ENCODE peak calls at places on chromosomes 5 and 9, in four cellular contexts. G, Z, W and E are unnamed samples.

GRCh38 chr9:127074561-127075548 is 47.6 kb downstream of the ANGPTL2 start:
- DNase-seq in G (no peak), Z (no peak), W (no peak), E (no peak)

GRCh38 chr5:6686916-6687409 is 26.3 kb upstream of the TENT4A start:
- DNase-seq in G (no peak), Z (peak; percentile 69), W (peak; percentile 51), E (no peak)

GRCh38 chr9:14356376-14356775 is 42.4 kb upstream of the NFIB start:
- DNase-seq in G (no peak), Z (no peak), W (no peak), E (no peak)

GRCh38 chr5:143405063-143405746 is 1.7 kb upstream of the NR3C1 start:
- DNase-seq in G (peak; percentile 89), Z (peak; percentile 78), W (peak; percentile 80), E (peak; percentile 82)

GRCh38 chr5:176647870-176648466 is 684 bp downstream of the TSPAN17 start:
- DNase-seq in G (peak; percentile 66), Z (peak; percentile 16), W (peak; percentile 17), E (peak; percentile 65)

GRCh38 chr5:96330532-96331140 is 102.4 kb downstream of the PCSK1 start:
- DNase-seq in G (no peak), Z (no peak), W (no peak), E (no peak)

GRCh38 chr5:7364226-7364875 is 31.6 kb upstream of the ADCY2 start:
- DNase-seq in G (no peak), Z (no peak), W (peak; percentile 67), E (no peak)

GRCh38 chr5:36305571-36306326 is 4.0 kb upstream of the RANBP3L start:
- DNase-seq in G (peak; percentile 55), Z (peak; percentile 71), W (peak; percentile 40), E (peak; percentile 40)

GRCh38 chr5:166436857-166437256 is 1854.6 kb upstream of the WWC1 start:
- DNase-seq in G (no peak), Z (no peak), W (peak; percentile 41), E (no peak)

GRCh38 chr9:19922476-19923118 is 133.8 kb upstream of the SLC24A2 start:
- DNase-seq in G (no peak), Z (peak; percentile 66), W (peak; percentile 38), E (peak; percentile 70)

GRCh38 chr5:176597417-176598389 is 12.3 kb downstream of the GPRIN1 start:
- DNase-seq in G (no peak), Z (no peak), W (no peak), E (no peak)

GRCh38 chr9:119726035-119726434 is 356.8 kb upstream of the BRINP1 start:
- DNase-seq in G (no peak), Z (no peak), W (no peak), E (no peak)

GRCh38 chr5:61635271-61635670 is 303.2 kb downstream of the ZSWIM6 start:
- DNase-seq in G (no peak), Z (no peak), W (no peak), E (no peak)

GRCh38 chr5:177474845-177475562 is 1.6 kb upstream of the DBN1 start:
- DNase-seq in G (no peak), Z (no peak), W (peak; percentile 47), E (no peak)

GRCh38 chr5:179287071-179287470 is 58.2 kb downstream of the ADAMTS2 start:
- DNase-seq in G (no peak), Z (no peak), W (no peak), E (peak; percentile 16)

GRCh38 chr5:57302164-57302563 is 128.3 kb downstream of the GPBP1 start:
- DNase-seq in G (no peak), Z (peak; percentile 48), W (peak; percentile 60), E (no peak)
- TF ChIP-seq CTCF in G (no peak), Z (no peak), W (no peak), E (no peak)

DNA sequence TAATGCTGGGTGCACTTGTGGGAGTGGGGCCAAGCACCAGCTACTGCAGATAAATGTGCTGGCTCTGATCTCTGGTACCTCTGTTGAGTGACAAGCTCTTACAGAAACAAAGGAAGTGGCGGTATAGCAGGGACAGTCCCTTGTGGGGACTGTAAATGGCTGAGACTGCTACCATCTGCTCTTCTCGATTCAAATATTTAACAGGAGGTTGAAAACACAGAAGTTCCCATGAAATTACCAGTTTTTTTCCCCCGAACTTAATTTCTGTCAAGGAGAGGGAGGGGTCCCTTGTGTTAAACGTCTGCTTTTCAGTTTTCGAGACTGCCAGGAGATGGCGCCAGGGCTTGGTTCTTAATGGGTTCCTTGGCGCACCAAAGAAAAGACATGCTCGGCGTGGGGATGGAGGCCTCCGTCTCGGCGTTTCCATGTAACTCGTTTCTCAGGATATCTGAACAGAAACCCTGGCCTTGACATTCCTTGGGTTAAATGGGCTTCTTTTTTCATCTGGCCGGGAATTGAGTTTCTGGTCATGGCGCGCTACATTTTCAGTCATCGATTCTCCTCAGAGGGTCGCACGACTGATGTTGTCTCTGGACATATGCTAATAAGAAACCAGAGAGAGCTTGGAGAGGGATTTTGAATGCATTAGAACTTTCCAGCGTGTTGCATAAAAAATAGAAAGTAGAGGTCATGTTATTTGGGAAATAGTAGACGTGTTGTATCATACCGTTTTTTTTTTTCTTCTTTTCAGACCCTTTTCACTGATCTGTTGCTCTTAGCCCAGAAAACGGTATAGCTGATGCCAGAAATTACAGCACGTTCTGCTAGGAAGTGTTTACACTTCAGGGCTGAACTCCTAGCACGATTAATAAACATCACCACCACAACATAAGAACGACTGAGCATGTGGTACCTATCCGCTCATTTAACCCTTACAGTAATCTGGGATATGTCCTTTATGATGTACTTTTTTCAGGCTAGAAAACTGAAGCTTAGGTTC is 64.0 kb downstream of the CARTPT start:
- DNase-seq in G (peak; percentile 79), Z (peak; percentile 88), W (peak; percentile 66), E (peak; percentile 82)
- H3K4me3 ChIP-seq in G (peak overlapping the region; percentile 30), Z (peak overlapping the region; percentile 1), W (peak overlapping the region; percentile 31), E (peak overlapping the region; percentile 23)

DNA sequence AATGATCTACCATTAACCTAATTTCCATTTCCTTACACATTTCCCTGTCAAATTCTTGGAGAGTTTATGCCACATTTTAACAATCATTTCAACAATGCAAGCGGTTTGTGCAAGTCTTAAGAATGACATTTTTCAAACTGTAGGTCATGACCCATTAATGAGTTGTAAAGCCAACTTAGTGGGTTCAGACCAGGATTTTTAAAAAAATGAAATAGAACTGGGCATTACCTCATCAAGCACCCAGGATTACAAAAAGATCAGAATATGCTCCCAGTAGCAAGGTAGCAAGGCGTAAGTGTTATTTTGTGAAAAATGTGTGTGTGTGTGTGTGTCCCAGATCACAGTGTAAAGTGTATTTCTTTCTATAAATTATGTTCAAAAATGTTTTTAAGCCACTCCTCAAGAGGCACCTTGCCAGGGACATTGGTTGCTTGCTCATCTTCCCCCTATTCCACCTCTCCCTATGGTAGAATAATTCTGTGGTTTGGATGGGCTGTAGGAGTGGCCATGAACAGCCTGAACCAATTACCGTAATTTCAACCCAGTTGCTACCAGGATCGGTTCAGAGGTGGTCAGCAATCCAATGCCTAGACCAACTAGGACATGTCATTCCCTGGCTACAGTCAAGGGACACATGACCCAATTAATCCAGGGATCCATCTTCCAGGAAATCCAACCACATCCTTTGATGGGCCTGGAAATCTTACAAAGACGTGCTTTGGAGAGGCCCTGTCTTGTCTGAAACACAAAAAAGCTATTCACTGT is 14.4 kb upstream of the TGFBR1 start:
- DNase-seq in G (no peak), Z (no peak), W (peak; percentile 77), E (no peak)
- TF ChIP-seq CTCF in G (no peak), Z (no peak), W (no peak), E (no peak)

GRCh38 chr5:171416160-171417049 is 3.0 kb upstream of the FGF18 start:
- DNase-seq in G (no peak), Z (no peak), W (no peak), E (no peak)

GRCh38 chr5:171420429-171421231 is 1.2 kb downstream of the FGF18 start:
- DNase-seq in G (no peak), Z (peak; percentile 95), W (peak; percentile 92), E (peak; percentile 79)

GRCh38 chr5:171418982-171419662 is at the start of gene FGF18:
- DNase-seq in G (no peak), Z (peak; percentile 51), W (peak; percentile 79), E (peak; percentile 49)

GRCh38 chr5:171419663-171420428 is 399 bp downstream of the FGF18 start:
- DNase-seq in G (no peak), Z (no peak), W (peak; percentile 50), E (peak; percentile 33)

GRCh38 chr5:171418316-171418981 is 998 bp upstream of the FGF18 start:
- DNase-seq in G (peak; percentile 76), Z (peak; percentile 82), W (peak; percentile 78), E (peak; percentile 75)
- H3K4me3 ChIP-seq in G (peak overlapping the region; percentile 41), Z (peak overlapping the region; percentile 49), W (peak overlapping the region; percentile 64), E (no peak overlapping the region)

GRCh38 chr5:34521628-34522290 is 134.4 kb upstream of the RAI14 start:
- DNase-seq in G (no peak), Z (no peak), W (no peak), E (no peak)

GRCh38 chr5:34522599-34523381 is 133.3 kb upstream of the RAI14 start:
- DNase-seq in G (peak; percentile 62), Z (peak; percentile 93), W (peak; percentile 85), E (peak; percentile 89)

GRCh38 chr5:34524123-34524522 is 132.0 kb upstream of the RAI14 start:
- DNase-seq in G (no peak), Z (peak; percentile 75), W (peak; percentile 76), E (no peak)

GRCh38 chr5:34525761-34526160 is 130.4 kb upstream of the RAI14 start:
- DNase-seq in G (no peak), Z (no peak), W (no peak), E (no peak)

GRCh38 chr5:34523382-34523716 is 132.8 kb upstream of the RAI14 start:
- DNase-seq in G (no peak), Z (no peak), W (no peak), E (no peak)
- TF ChIP-seq CTCF in G (no peak), Z (no peak), W (no peak), E (no peak)

GRCh38 chr9:78296208-78296892 is 575 bp upstream of the PSAT1 start:
- DNase-seq in G (no peak), Z (peak; percentile 57), W (peak; percentile 56), E (peak; percentile 43)

GRCh38 chr9:78300209-78300608 is 3.3 kb downstream of the PSAT1 start:
- DNase-seq in G (no peak), Z (no peak), W (no peak), E (no peak)

GRCh38 chr9:78297672-78297961 is 692 bp downstream of the PSAT1 start:
- DNase-seq in G (no peak), Z (no peak), W (no peak), E (no peak)

GRCh38 chr9:78296893-78297671 is at the start of gene PSAT1:
- DNase-seq in G (peak; percentile 68), Z (peak; percentile 98), W (peak; percentile 98), E (peak; percentile 62)

GRCh38 chr9:78298046-78298511 is 1.2 kb downstream of the PSAT1 start:
- DNase-seq in G (no peak), Z (no peak), W (no peak), E (no peak)
- H3K4me3 ChIP-seq in G (peak overlapping the region; percentile 62), Z (peak overlapping the region; percentile 95), W (peak overlapping the region; percentile 90), E (peak overlapping the region; percentile 10)

DNA sequence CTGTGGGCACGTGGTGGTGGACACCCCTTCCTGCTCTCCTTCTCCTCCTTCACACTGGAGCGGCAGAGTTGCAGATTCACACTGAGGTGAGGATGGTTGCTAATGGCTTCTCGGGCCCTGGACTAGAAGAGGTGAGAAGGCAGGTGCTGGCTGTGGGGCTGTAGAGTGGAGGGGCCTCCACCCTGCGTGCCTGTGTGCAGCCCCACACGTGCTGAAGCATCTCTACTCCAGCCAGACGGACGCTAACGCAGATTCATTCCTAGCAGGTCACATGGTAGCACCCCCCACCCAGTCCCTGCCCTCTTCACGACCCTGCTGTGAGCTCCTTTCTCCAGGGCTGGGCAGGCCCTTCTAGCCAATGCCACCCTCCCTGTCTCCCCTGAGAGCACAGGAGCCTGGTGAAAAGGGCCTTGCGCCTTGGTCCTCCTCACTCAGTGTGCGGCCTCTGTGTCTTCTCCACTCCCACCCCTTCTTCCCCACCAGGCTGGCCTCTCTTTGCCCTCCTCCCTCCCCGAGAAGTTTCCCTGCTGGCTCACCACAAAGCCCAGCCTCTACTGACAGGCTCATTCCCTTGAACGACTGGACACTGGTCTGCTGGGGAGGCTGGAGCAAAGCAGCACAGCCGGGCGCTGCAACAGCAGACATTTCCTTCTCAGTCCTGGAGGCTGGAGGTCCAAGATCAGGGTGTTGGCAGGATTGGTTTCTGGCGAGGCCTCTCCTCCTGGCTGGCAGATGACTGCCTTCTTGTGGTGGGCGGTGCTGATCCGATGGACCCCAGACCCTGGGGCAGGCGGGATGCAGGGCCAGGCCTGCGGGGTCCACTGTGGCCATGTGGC is 14.2 kb downstream of the CACNA1B start:
- DNase-seq in G (no peak), Z (no peak), W (no peak), E (no peak)
- TF ChIP-seq CTCF in G (no peak), Z (no peak), W (no peak), E (no peak)